ENCODE peak calls at places on chromosomes 2 and 18, in seven cellular contexts. R is fibroblast of pulmonary artery, O is colonic mucosa, U is AG10803, Y is foreskin fibroblast, N is bronchial epithelial cell, M is brain microvascular endothelial cell. A is an unnamed sample.
A peak's percentile ranks its signal among the peaks of the same experiment; 100 is the strongest.

GRCh38 chr2:96618599-96619283 is 19.4 kb downstream of the KANSL3 start:
- DNase-seq in R (peak; percentile 44), O (no peak), U (peak; percentile 56), Y (no peak), N (no peak), M (no peak), A (no peak)

GRCh38 chr18:77091366-77091765 is 41.2 kb downstream of the MBP start:
- DNase-seq in R (no peak), O (no peak), U (no peak), Y (no peak), N (no peak), M (no peak), A (no peak)

GRCh38 chr2:222196159-222196558 is 102.6 kb downstream of the PAX3 start:
- DNase-seq in R (no peak), O (no peak), U (no peak), Y (no peak), N (no peak), M (no peak), A (no peak)

GRCh38 chr2:127859712-127860085 is 1.7 kb upstream of the POLR2D start:
- DNase-seq in R (no peak), O (peak; percentile 84), U (no peak), Y (no peak), N (peak; percentile 81), M (no peak), A (peak; percentile 92)

GRCh38 chr2:64751286-64752260 is 97.9 kb upstream of the SERTAD2 start:
- DNase-seq in R (peak; percentile 74), O (peak; percentile 98), U (no peak), Y (no peak), N (peak; percentile 94), M (peak; percentile 27), A (peak; percentile 93)

GRCh38 chr2:126808929-126809328 is 89.8 kb upstream of the TEX51 start:
- DNase-seq in R (no peak), O (no peak), U (no peak), Y (no peak), N (no peak), M (no peak), A (no peak)

GRCh38 chr2:106885981-106886915 is at the start of gene ST6GAL2:
- DNase-seq in R (no peak), O (peak; percentile 33), U (no peak), Y (no peak), N (no peak), M (no peak), A (peak; percentile 24)

GRCh38 chr2:40642726-40643125 is 190.8 kb upstream of the SLC8A1 start:
- DNase-seq in R (no peak), O (no peak), U (no peak), Y (no peak), N (no peak), M (no peak), A (no peak)

GRCh38 chr18:21192308-21192624 is 49.8 kb upstream of the GREB1L start:
- DNase-seq in R (no peak), O (no peak), U (no peak), Y (no peak), N (no peak), M (no peak), A (no peak)

GRCh38 chr2:30439879-30440278 is 7.2 kb upstream of the LCLAT1 start:
- DNase-seq in R (no peak), O (no peak), U (no peak), Y (no peak), N (no peak), M (no peak), A (no peak)

GRCh38 chr2:122023059-122023879 is 267.8 kb downstream of the TSN start:
- DNase-seq in R (no peak), O (no peak), U (no peak), Y (no peak), N (no peak), M (no peak), A (no peak)

GRCh38 chr18:70172225-70172624 is 33.3 kb downstream of the RTTN start:
- DNase-seq in R (peak; percentile 57), O (no peak), U (peak; percentile 38), Y (no peak), N (peak; percentile 12), M (no peak), A (peak; percentile 12)

GRCh38 chr2:219783551-219783950 is 156.1 kb downstream of the SLC4A3 start:
- DNase-seq in R (no peak), O (no peak), U (peak; percentile 54), Y (no peak), N (peak; percentile 54), M (no peak), A (peak; percentile 62)

GRCh38 chr2:71609958-71610357 is 156.6 kb downstream of the DYSF start:
- DNase-seq in R (peak; percentile 63), O (peak; percentile 2), U (peak; percentile 55), Y (no peak), N (peak; percentile 33), M (no peak), A (peak; percentile 55)

GRCh38 chr2:126827371-126827770 is 71.3 kb upstream of the TEX51 start:
- DNase-seq in R (no peak), O (no peak), U (no peak), Y (no peak), N (no peak), M (no peak), A (no peak)

GRCh38 chr18:44862112-44862511 is 181.4 kb downstream of the SETBP1 start:
- DNase-seq in R (no peak), O (no peak), U (no peak), Y (no peak), N (peak; percentile 61), M (no peak), A (peak; percentile 48)

GRCh38 chr2:120231974-120232635 is 8.9 kb upstream of the TMEM185B start:
- DNase-seq in R (peak; percentile 26), O (no peak), U (peak; percentile 46), Y (no peak), N (no peak), M (no peak), A (peak; percentile 45)
- H3K4me3 ChIP-seq in R (peak overlapping the region; percentile 30), O (peak overlapping the region; percentile 22), U (peak overlapping the region; percentile 61), Y (peak overlapping the region; percentile 32), N (peak overlapping the region; percentile 19), M (no peak overlapping the region), A (peak overlapping the region; percentile 14)

GRCh38 chr2:186423481-186423880 is 62.6 kb upstream of the ZC3H15 start:
- DNase-seq in R (no peak), O (no peak), U (no peak), Y (no peak), N (no peak), M (no peak), A (no peak)
- H3K4me3 ChIP-seq in R (no peak overlapping the region), O (no peak overlapping the region), U (no peak overlapping the region), Y (no peak overlapping the region), N (no peak overlapping the region), M (no peak overlapping the region), A (no peak overlapping the region)

GRCh38 chr2:226758886-226759660 is 40.5 kb downstream of the IRS1 start:
- DNase-seq in R (peak; percentile 80), O (no peak), U (peak; percentile 81), Y (peak; percentile 85), N (peak; percentile 54), M (peak; percentile 61), A (peak; percentile 45)
- H3K4me3 ChIP-seq in R (no peak overlapping the region), O (no peak overlapping the region), U (no peak overlapping the region), Y (no peak overlapping the region), N (no peak overlapping the region), M (no peak overlapping the region), A (no peak overlapping the region)

DNA sequence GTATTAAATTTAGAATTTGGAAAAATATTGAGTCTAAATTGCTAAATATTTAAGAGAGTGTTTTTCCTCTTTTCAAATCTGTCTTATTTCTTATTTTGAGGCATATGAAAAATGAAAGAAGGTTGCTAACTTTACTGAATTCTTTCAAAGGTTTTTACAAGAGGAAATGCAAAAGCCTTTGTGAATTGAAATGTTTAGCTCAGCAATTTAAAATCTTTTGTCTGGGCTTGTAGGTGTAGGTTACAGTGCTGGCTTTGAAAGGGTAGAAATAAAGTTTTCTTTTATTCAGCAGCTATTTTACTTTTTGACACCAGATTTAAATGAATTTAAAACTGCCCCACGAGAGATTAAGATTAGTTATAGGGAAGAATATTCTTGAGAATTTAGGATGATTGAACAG is 192.0 kb downstream of the CDH7 start:
- DNase-seq in R (no peak), O (no peak), U (no peak), Y (no peak), N (peak; percentile 45), M (no peak), A (peak; percentile 15)
- H3K4me3 ChIP-seq in R (no peak overlapping the region), O (no peak overlapping the region), U (no peak overlapping the region), Y (no peak overlapping the region), N (no peak overlapping the region), M (no peak overlapping the region), A (no peak overlapping the region)

GRCh38 chr2:101751276-101751675 is 53.8 kb downstream of the MAP4K4 start:
- DNase-seq in R (no peak), O (no peak), U (no peak), Y (no peak), N (no peak), M (no peak), A (peak; percentile 37)
- H3K4me3 ChIP-seq in R (no peak overlapping the region), O (no peak overlapping the region), U (no peak overlapping the region), Y (no peak overlapping the region), N (no peak overlapping the region), M (no peak overlapping the region), A (no peak overlapping the region)

GRCh38 chr18:2982452-2983172 is 30.3 kb downstream of the LPIN2 start:
- DNase-seq in R (no peak), O (peak; percentile 52), U (no peak), Y (no peak), N (no peak), M (no peak), A (no peak)
- H3K4me3 ChIP-seq in R (no peak overlapping the region), O (no peak overlapping the region), U (no peak overlapping the region), Y (no peak overlapping the region), N (no peak overlapping the region), M (no peak overlapping the region), A (no peak overlapping the region)

DNA sequence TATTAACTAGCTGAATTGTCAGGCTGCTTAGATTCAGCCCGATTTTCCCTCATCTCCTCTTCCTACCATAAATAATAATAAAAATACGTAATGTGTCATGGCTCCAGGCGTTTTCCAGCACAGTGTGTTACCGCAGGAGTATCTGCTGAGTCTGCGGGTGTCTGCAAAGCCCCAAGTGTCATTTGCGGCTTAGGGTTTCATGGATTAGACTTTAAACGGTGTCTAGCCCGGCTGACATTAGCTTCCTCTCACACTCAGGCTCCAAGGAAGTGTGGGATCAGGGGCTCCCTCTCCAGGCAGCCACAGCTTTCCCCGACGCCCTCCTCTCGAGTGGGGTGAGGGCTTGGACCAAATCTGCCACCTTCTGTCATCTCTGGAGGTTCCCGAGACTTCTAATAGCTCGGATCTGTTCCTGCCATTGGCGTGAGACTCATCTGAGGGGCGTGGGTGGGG is 14.1 kb upstream of the HOXD1 start:
- DNase-seq in R (no peak), O (no peak), U (no peak), Y (no peak), N (no peak), M (no peak), A (no peak)
- H3K4me3 ChIP-seq in R (no peak overlapping the region), O (peak overlapping the region; percentile 16), U (no peak overlapping the region), Y (no peak overlapping the region), N (no peak overlapping the region), M (no peak overlapping the region), A (no peak overlapping the region)

GRCh38 chr2:44776924-44777480 is 164.5 kb upstream of the SIX3 start:
- DNase-seq in R (no peak), O (no peak), U (no peak), Y (no peak), N (no peak), M (no peak), A (no peak)
- H3K4me3 ChIP-seq in R (no peak overlapping the region), O (no peak overlapping the region), U (no peak overlapping the region), Y (no peak overlapping the region), N (no peak overlapping the region), M (no peak overlapping the region), A (no peak overlapping the region)

GRCh38 chr2:208360259-208361076 is 46.1 kb upstream of the PTH2R start:
- DNase-seq in R (no peak), O (no peak), U (no peak), Y (no peak), N (no peak), M (no peak), A (no peak)
- H3K4me3 ChIP-seq in R (no peak overlapping the region), O (no peak overlapping the region), U (no peak overlapping the region), Y (no peak overlapping the region), N (no peak overlapping the region), M (no peak overlapping the region), A (no peak overlapping the region)